ENCODE peak calls at places on chromosomes 5 and 9, in seven cellular contexts. D is CD8-positive, alpha-beta T cell; Q is right lobe of liver; O is HCT116; M is dorsolateral prefrontal cortex; S is Peyer's patch; G is DND-41. L is an unnamed sample.

GRCh38 chr5:163564321-163564924 is 59.0 kb downstream of the MAT2B start:
- DNase-seq in O (peak; percentile 48), D (peak; percentile 13), S (peak; percentile 64), G (peak; percentile 39), M (no peak), Q (no peak), L (peak; percentile 17)

GRCh38 chr5:139501376-139501775 is 18.8 kb upstream of the STING1 start:
- DNase-seq in Q (no peak), O (no peak), S (no peak), G (no peak), D (no peak), M (no peak), L (no peak)

GRCh38 chr9:115691686-115692085 is 461.9 kb upstream of the PAPPA start:
- DNase-seq in O (no peak), G (no peak), D (no peak), M (no peak), S (no peak), Q (no peak), L (no peak)

GRCh38 chr9:98834386-98834785 is 26.9 kb downstream of the GALNT12 start:
- DNase-seq in O (no peak), M (no peak), Q (no peak), D (no peak), G (no peak), S (no peak), L (no peak)

GRCh38 chr5:143140492-143141231 is 262.8 kb downstream of the NR3C1 start:
- DNase-seq in S (no peak), G (no peak), D (no peak), O (no peak), M (no peak), Q (peak; percentile 58), L (no peak)

GRCh38 chr9:13804532-13804931 is 509.4 kb downstream of the NFIB start:
- DNase-seq in Q (no peak), O (no peak), G (no peak), M (no peak), D (no peak), S (no peak), L (no peak)

GRCh38 chr5:139743001-139743771 is 52.4 kb upstream of the PSD2 start:
- DNase-seq in D (no peak), O (no peak), G (no peak), Q (no peak), S (no peak), M (no peak), L (no peak)

GRCh38 chr9:8733096-8733954 is 933.7 kb upstream of the DMAC1 start:
- DNase-seq in D (no peak), M (peak; percentile 54), S (no peak), Q (no peak), O (no peak), G (no peak), L (no peak)

GRCh38 chr5:43704243-43704642 is 101.3 kb downstream of the NNT start:
- DNase-seq in S (no peak), O (no peak), Q (no peak), G (no peak), D (no peak), M (no peak), L (no peak)

GRCh38 chr9:76761448-76761847 is 2.8 kb upstream of the PCA3 start:
- DNase-seq in Q (no peak), O (no peak), G (no peak), D (no peak), M (no peak), S (no peak), L (no peak)

GRCh38 chr5:31833005-31833404 is 194.1 kb downstream of the PDZD2 start:
- DNase-seq in S (no peak), M (no peak), Q (no peak), D (no peak), O (no peak), G (no peak), L (no peak)

GRCh38 chr5:103041071-103041676 is 78.8 kb downstream of the GIN1 start:
- DNase-seq in G (no peak), D (no peak), S (no peak), O (peak; percentile 49), Q (no peak), M (no peak), L (no peak)

GRCh38 chr5:135367070-135367469 is 32.0 kb downstream of the MACROH2A1 start:
- DNase-seq in G (no peak), M (no peak), S (no peak), O (no peak), D (no peak), Q (no peak), L (no peak)

DNA sequence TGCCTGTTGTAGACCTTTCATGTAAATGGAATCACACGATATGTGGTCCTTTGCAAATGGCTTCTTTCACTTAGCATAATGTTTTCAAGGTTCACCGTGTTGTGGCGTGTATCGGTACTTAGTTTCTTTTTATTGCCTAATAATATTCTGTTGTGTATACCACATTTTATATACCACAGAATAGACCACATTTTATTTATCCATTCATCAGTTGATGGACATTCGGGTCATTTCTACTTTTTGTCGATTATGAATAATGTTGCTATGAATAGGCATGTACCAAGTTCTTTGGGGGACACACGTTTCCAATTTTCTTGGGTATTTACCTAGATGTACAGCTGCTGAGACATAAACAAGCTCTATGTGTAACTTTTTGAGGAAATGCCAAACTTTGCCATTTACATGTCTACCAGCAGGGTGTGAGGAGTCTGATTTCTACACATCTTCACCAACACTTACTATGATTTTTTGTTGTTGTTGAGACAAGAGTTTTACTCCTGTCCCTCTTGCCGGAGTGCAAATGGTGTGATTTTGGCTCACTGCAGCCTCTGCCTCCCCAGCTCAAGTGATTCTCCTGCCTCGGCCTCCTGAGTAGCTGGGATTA is 144.7 kb downstream of the RGS3 start:
- DNase-seq in O (no peak), G (no peak), M (no peak), S (no peak), D (no peak), Q (no peak), L (no peak)
- TF ChIP-seq CTCF in O (no peak), G (no peak), M (no peak), S (no peak), D (no peak), Q (no peak), L (no peak)

DNA sequence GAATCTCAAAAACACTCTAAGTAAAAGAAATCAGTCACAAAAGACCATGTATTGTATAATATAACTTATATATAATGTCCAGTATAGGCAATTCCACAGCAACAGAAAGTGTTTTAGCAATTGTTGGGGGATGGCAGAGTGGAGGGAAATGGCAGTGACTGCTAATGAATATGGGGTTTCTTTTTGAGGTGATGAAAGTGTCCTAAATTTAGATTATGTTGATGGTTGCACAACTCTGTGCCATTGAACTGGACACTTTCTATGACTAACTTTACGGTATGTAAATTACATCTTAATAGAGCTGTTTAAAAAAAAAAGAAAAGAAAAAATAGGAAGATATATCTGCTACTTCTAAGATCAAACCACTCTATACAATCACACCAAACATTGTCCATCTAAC is 124.9 kb upstream of the ZNF462 start:
- DNase-seq in D (no peak), O (no peak), Q (no peak), M (no peak), G (no peak), S (no peak), L (no peak)
- H3K4me3 ChIP-seq in D (no peak overlapping the region), O (no peak overlapping the region), Q (no peak overlapping the region), M (no peak overlapping the region), G (no peak overlapping the region), S (no peak overlapping the region), L (no peak overlapping the region)

DNA sequence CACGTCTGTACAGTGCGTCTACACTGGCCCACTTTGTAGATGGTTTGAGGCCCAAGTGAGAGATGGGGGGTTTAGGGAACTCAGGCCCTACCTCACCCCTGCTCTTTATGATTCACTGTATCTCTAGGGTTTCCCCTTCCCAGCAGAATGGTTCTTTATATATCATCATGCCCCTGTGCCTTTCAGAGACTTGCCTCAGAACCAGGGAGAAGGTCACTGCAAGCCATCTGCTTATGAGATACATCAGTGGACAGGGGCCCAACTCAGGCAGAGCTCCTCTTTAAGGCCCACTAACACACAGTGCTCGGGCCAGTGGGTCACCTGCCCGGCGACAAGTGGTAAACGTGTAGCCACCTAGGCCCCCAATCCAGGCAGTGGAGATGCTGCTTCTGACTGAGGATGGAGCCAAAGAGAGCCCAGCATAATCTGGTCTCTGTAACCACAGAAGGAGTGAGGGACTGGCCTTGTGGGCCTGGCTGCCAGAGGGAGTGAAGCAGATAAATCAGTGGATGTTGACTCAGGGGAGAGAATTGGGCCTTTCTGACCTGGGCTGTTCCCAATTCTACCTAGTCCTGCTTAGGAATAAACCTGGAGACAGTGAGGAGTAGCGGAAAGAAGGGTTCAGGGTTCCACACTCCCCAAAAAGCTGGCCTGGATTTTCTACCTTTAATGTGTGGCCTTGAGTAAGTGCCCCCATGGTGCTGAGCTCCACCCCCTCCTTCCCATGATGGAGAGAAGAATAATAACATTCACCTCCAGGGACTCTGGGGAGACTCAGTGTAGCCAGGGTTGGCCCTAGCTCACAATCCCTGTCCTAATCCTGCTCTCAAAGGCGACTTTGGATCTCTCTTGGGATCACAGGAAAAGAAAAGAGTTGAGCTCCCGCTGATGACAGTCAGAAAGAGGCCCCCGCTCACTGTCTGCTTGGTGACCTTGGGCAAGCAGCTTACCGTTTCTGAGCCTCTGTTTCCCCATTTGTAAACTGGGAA is 2.8 kb upstream of the DUSP1 start:
- DNase-seq in S (no peak), M (no peak), Q (no peak), O (no peak), G (no peak), D (no peak), L (no peak)
- TF ChIP-seq CTCF in S (no peak), M (no peak), Q (no peak), O (no peak), G (no peak), D (no peak), L (no peak)

GRCh38 chr5:133921069-133921468 is 47.4 kb downstream of the C5orf15 start:
- DNase-seq in D (no peak), M (no peak), S (no peak), Q (no peak), G (no peak), O (no peak), L (no peak)
- H3K4me3 ChIP-seq in D (no peak overlapping the region), M (no peak overlapping the region), S (no peak overlapping the region), Q (no peak overlapping the region), G (no peak overlapping the region), O (no peak overlapping the region), L (no peak overlapping the region)

GRCh38 chr9:93379051-93379450 is 72.4 kb upstream of the FAM120A start:
- DNase-seq in O (no peak), Q (no peak), G (no peak), D (no peak), M (no peak), S (no peak), L (no peak)
- TF ChIP-seq CTCF in O (peak; percentile 50), Q (no peak), G (peak; percentile 38), D (no peak), M (no peak), S (peak; percentile 14), L (peak; percentile 34)